ENCODE peak calls at places on chromosomes 13 and 19, in ten cellular contexts. U, G, I, T, V, K, Q, R, M and F are unnamed samples. For H3K4me1, the result is how much of the 10 kb centered on the place peaks cover.

GRCh38 chr19:342128-342455 is 2.5 kb downstream of the MIER2 start:
- DNase-seq in Q (no peak), M (no peak), I (no peak), T (no peak), G (no peak), R (no peak), V (no peak), K (no peak), U (no peak), F (no peak)

GRCh38 chr13:43285891-43286602 is 262.7 kb downstream of the DNAJC15 start:
- DNase-seq in M (no peak), I (no peak), G (no peak), V (no peak), Q (no peak), T (no peak), R (no peak), U (no peak), K (no peak), F (no peak)

GRCh38 chr13:44762946-44763345 is 186.8 kb upstream of the TSC22D1 start:
- DNase-seq in M (no peak), V (no peak), Q (no peak), U (no peak), K (no peak), R (no peak), I (no peak), T (no peak), G (no peak), F (no peak)

GRCh38 chr13:82713681-82714405 is 1168.4 kb downstream of the SLITRK1 start:
- DNase-seq in R (no peak), I (no peak), Q (no peak), U (no peak), G (no peak), K (no peak), V (no peak), M (no peak), T (no peak), F (no peak)

GRCh38 chr13:101127741-101128353 is 288.5 kb downstream of the NALCN start:
- DNase-seq in R (peak), G (no peak), I (no peak), M (no peak), Q (peak), T (no peak), U (peak), V (no peak), K (no peak), F (no peak)

GRCh38 chr19:7533281-7533819 is 2.2 kb upstream of the PNPLA6 start:
- DNase-seq in V (no peak), I (no peak), Q (no peak), M (peak), G (peak), U (no peak), T (peak), R (peak), K (peak), F (no peak)

GRCh38 chr13:91459485-91459884 is 61.1 kb downstream of the GPC5 start:
- DNase-seq in U (no peak), V (no peak), T (no peak), Q (no peak), G (no peak), K (no peak), R (no peak), M (no peak), I (no peak), F (no peak)

GRCh38 chr13:98174321-98174720 is 2.7 kb downstream of the RNF113B start:
- DNase-seq in G (no peak), Q (no peak), M (no peak), U (no peak), K (no peak), R (no peak), V (no peak), I (no peak), T (no peak), F (no peak)

GRCh38 chr19:48975947-48976847 is 11.1 kb downstream of the FTL start:
- DNase-seq in V (no peak), M (no peak), K (no peak), R (no peak), I (no peak), G (no peak), U (peak), Q (no peak), T (no peak), F (no peak)

GRCh38 chr13:52130641-52131040 is 1.8 kb upstream of the NEK5 start:
- DNase-seq in M (no peak), R (no peak), K (no peak), Q (no peak), I (no peak), V (no peak), G (no peak), U (no peak), T (no peak), F (no peak)

GRCh38 chr13:107043016-107043957 is 475.4 kb upstream of the ARGLU1 start:
- DNase-seq in K (no peak), Q (no peak), U (no peak), T (no peak), G (no peak), M (no peak), R (no peak), I (no peak), V (no peak), F (no peak)

GRCh38 chr19:34555447-34555846 is 73.9 kb downstream of the WTIP start:
- DNase-seq in K (no peak), T (no peak), Q (peak), U (peak), I (no peak), V (no peak), R (no peak), M (no peak), G (no peak), F (no peak)

GRCh38 chr13:40145139-40145538 is 489.7 kb downstream of the COG6 start:
- DNase-seq in U (no peak), R (no peak), T (no peak), G (no peak), M (no peak), K (no peak), Q (no peak), V (no peak), I (no peak), F (no peak)

GRCh38 chr19:2097330-2098327 is 914 bp downstream of the IZUMO4 start:
- DNase-seq in M (peak), R (no peak), Q (no peak), K (peak), T (no peak), U (peak), V (no peak), I (peak), G (no peak), F (peak)

GRCh38 chr19:4817467-4818277 is 13.8 kb downstream of the TICAM1 start:
- DNase-seq in T (no peak), V (no peak), G (no peak), Q (no peak), I (no peak), R (no peak), U (no peak), K (no peak), M (no peak), F (no peak)

GRCh38 chr13:100597253-100597652 is 8.7 kb upstream of the GGACT start:
- DNase-seq in Q (no peak), K (no peak), V (no peak), U (no peak), T (no peak), M (no peak), R (no peak), I (no peak), G (no peak), F (no peak)

GRCh38 chr19:16649734-16650133 is 10.2 kb downstream of the SMIM7 start:
- DNase-seq in V (no peak), T (no peak), Q (no peak), K (no peak), G (no peak), R (no peak), M (no peak), U (no peak), I (no peak), F (no peak)

GRCh38 chr19:47227347-47228167 is 3.4 kb downstream of the BBC3 start:
- DNase-seq in R (peak), Q (peak), M (peak), K (peak), V (peak), T (peak), I (peak), G (peak), U (peak), F (peak)
- H3K4me1 ChIP-seq in R (under half), Q (under half), M (under half), K (under half), V (under half), T (half or more), I (half or more), G (under half), U (under half), F (under half)

GRCh38 chr13:114119196-114119595 is 13.2 kb downstream of the RASA3 start:
- DNase-seq in R (no peak), I (no peak), T (no peak), Q (no peak), M (no peak), K (peak), G (peak), U (no peak), V (no peak), F (no peak)

GRCh38 chr13:114118763-114119123 is 13.7 kb downstream of the RASA3 start:
- DNase-seq in G (no peak), I (no peak), T (no peak), K (no peak), U (no peak), Q (no peak), V (no peak), R (no peak), M (no peak), F (no peak)

GRCh38 chr13:114116734-114117133 is 15.7 kb downstream of the RASA3 start:
- DNase-seq in R (no peak), I (no peak), Q (no peak), G (no peak), M (no peak), K (no peak), U (no peak), T (no peak), V (no peak), F (no peak)

GRCh38 chr13:114115796-114116195 is 16.6 kb downstream of the RASA3 start:
- DNase-seq in T (peak), M (peak), I (no peak), U (no peak), Q (no peak), K (peak), R (no peak), G (no peak), V (no peak), F (no peak)

DNA sequence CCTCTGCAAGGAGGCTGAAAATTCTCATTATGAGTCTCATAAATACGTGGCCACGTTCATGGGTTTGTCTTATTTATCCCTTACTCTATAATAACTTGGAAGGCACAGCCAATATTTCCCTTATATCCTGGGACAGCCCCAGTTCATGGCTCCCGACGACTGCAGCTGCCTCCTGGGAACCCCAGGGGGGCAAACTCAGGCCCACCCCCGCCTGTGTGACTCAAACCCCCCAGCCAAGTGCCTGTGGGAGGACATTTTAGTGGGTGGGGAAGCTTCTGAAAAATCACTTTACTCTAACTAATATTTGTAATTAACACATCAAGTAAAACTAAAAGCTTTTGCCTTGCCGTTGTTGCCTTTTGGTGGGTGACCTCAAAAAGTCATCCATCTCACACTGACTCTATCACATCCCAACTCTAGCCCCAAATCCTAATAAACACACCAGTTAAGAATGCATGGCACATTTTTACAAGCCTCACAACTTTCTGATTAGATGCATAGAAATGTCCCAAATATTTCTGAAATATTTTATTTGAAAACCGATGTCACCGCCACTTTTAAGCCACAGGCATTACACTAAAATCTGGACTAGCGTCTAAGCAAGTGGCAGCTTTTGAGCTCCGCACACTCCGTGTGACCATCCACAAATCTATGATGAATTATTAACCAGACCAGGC is 14.2 kb downstream of the RASA3 start:
- DNase-seq in K (no peak), M (no peak), V (no peak), R (no peak), Q (no peak), U (no peak), G (no peak), I (no peak), T (no peak), F (no peak)
- H3K4me3 ChIP-seq in K (no peak), M (no peak), V (no peak), R (no peak), Q (no peak), U (no peak), G (no peak), I (no peak), T (no peak), F (no peak)

GRCh38 chr13:110448677-110449076 is 112.8 kb downstream of the RAB20 start:
- DNase-seq in V (no peak), M (no peak), Q (no peak), G (no peak), I (no peak), T (no peak), R (no peak), K (no peak), U (no peak), F (no peak)
- H3K27ac ChIP-seq in V (no peak), M (peak), Q (no peak), G (no peak), I (no peak), T (no peak), R (no peak), K (no peak), U (no peak), F (no peak)

DNA sequence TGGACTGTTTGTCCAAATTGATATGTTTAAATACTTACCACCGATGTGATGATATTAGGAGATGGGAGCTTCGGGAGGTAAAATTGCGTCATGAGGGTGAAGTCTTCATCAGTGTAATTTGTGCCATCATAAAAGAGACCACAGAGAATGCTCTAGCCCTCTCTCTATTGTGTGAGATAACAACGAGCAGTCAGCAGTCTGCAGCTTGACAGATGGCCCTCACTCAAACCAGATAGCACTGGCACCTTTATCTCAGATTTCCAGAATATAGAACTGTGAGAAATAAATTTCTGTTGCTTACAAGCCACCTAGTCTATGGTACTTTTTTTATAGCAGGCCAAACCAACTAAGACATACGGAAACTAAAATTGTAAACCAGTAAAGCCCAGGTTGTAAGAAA is 1718.9 kb upstream of the MIR17HG start:
- DNase-seq in M (no peak), U (no peak), G (no peak), T (no peak), V (no peak), R (no peak), Q (no peak), I (no peak), K (no peak), F (no peak)
- H3K4me1 ChIP-seq in M (under half), U (under half), G (under half), T (under half), V (under half), R (under half), Q (under half), I (under half), K (under half), F (under half)

DNA sequence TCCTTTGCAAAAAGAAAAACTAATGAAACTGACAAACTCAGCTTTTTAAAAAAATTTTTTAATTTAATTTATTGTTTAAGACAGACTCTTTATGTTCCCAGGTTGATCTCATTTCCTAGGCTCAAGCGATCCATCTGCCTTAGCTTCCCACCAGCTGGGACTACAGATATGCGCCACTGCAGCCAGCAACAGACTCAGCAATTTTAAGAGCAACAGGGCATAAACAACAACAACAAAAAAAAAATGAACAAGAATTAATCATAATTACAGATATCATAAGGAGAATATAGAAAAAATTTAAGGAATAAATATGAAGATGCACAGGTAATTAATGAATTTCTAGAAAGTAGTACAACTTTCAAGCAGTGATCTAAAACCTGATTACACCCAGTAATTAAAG is 1.5 kb downstream of the ZNF699 start:
- DNase-seq in I (no peak), V (no peak), T (no peak), K (no peak), R (no peak), G (no peak), U (no peak), Q (no peak), M (no peak), F (no peak)
- H3K4me3 ChIP-seq in I (no peak), V (peak), T (no peak), K (peak), R (peak), G (peak), U (peak), Q (no peak), M (peak), F (no peak)

GRCh38 chr19:45569619-45570421 is 14.8 kb downstream of the OPA3 start:
- DNase-seq in Q (peak), K (peak), I (peak), R (no peak), T (peak), U (peak), G (peak), V (peak), M (peak), F (no peak)

GRCh38 chr19:45567609-45568008 is 17.0 kb downstream of the OPA3 start:
- DNase-seq in V (no peak), K (no peak), Q (no peak), U (no peak), R (no peak), T (no peak), I (no peak), G (no peak), M (no peak), F (no peak)

GRCh38 chr19:45564131-45564780 is 20.3 kb downstream of the OPA3 start:
- DNase-seq in T (peak), I (no peak), R (no peak), U (peak), G (no peak), K (peak), M (no peak), V (no peak), Q (no peak), F (no peak)

GRCh38 chr19:45571457-45572220 is 13.0 kb downstream of the OPA3 start:
- DNase-seq in V (no peak), Q (no peak), T (no peak), R (no peak), I (no peak), M (no peak), G (no peak), K (no peak), U (no peak), F (no peak)

GRCh38 chr19:45568732-45569131 is 15.9 kb downstream of the OPA3 start:
- DNase-seq in R (no peak), Q (peak), I (no peak), M (no peak), U (no peak), T (peak), G (no peak), K (peak), V (no peak), F (no peak)
- H3K27ac ChIP-seq in R (no peak), Q (peak), I (no peak), M (peak), U (no peak), T (no peak), G (no peak), K (peak), V (no peak), F (no peak)